ENCODE peak calls at places on chromosomes 5 and 9, in ten cellular contexts. Y, U, N, P, S, V, W, C, R and Z are unnamed samples.

GRCh38 chr5:178312900-178313299 is 80.3 kb upstream of the PHYKPL start:
- DNase-seq in Y (no peak), U (peak; percentile 13), N (no peak), P (no peak), S (no peak), V (no peak), W (no peak), C (no peak), R (no peak), Z (no peak)

GRCh38 chr9:77744877-77745435 is 96.8 kb upstream of the GNA14 start:
- DNase-seq in Y (no peak), U (no peak), N (no peak), P (no peak), S (no peak), V (no peak), W (no peak), C (no peak), R (no peak), Z (no peak)

GRCh38 chr5:60101561-60101960 is 208.0 kb upstream of the PDE4D start:
- DNase-seq in Y (peak; percentile 4), U (peak; percentile 23), N (peak; percentile 15), P (no peak), S (no peak), V (no peak), W (no peak), C (no peak), R (peak; percentile 33), Z (no peak)

GRCh38 chr5:11955386-11955785 is 51.1 kb upstream of the CTNND2 start:
- DNase-seq in Y (no peak), U (peak; percentile 2), N (no peak), P (no peak), S (no peak), V (no peak), W (no peak), C (no peak), R (no peak), Z (no peak)

GRCh38 chr9:113997610-113998009 is 80.5 kb downstream of the AMBP start:
- DNase-seq in Y (no peak), U (no peak), N (no peak), P (no peak), S (no peak), V (no peak), W (no peak), C (no peak), R (no peak), Z (peak; percentile 2)

GRCh38 chr9:2291980-2292704 is 277.0 kb downstream of the SMARCA2 start:
- DNase-seq in Y (no peak), U (peak; percentile 13), N (no peak), P (no peak), S (no peak), V (no peak), W (no peak), C (no peak), R (peak; percentile 18), Z (no peak)

GRCh38 chr5:126139773-126140172 is 283.4 kb upstream of the GRAMD2B start:
- DNase-seq in Y (peak; percentile 20), U (peak; percentile 47), N (no peak), P (no peak), S (no peak), V (no peak), W (no peak), C (no peak), R (peak; percentile 70), Z (no peak)

GRCh38 chr9:20552874-20553624 is 69.2 kb downstream of the MLLT3 start:
- DNase-seq in Y (no peak), U (peak; percentile 41), N (no peak), P (peak; percentile 6), S (no peak), V (no peak), W (no peak), C (peak; percentile 1), R (peak; percentile 25), Z (no peak)